ENCODE peak calls at places on chromosome 6, in seven cellular contexts. B is psoas muscle, O is HFF-Myc, R is epithelial cell of proximal tubule, A is cardiac muscle cell, S is left lung, X is epithelial cell of esophagus. Z is an unnamed sample.

GRCh38 chr6:151379933-151380847 is 11.2 kb downstream of the ZBTB2 start:
- DNase-seq in R (no peak), O (no peak), X (no peak), S (no peak), B (no peak), A (no peak), Z (no peak)

GRCh38 chr6:166786704-166787293 is 159.7 kb upstream of the RPS6KA2 start:
- DNase-seq in O (peak), X (peak), A (peak), B (no peak), S (no peak), R (no peak), Z (no peak)

GRCh38 chr6:56246544-56246940 is 838 bp downstream of the COL21A1 start:
- DNase-seq in B (no peak), R (no peak), A (no peak), X (peak), O (no peak), S (no peak), Z (no peak)

GRCh38 chr6:47235964-47236760 is 73.5 kb downstream of the TNFRSF21 start:
- DNase-seq in S (no peak), O (no peak), B (no peak), X (no peak), A (peak), R (no peak), Z (no peak)

GRCh38 chr6:1864496-1864895 is 254.8 kb downstream of the FOXC1 start:
- DNase-seq in O (no peak), S (no peak), B (no peak), A (peak), X (no peak), R (peak), Z (no peak)

GRCh38 chr6:89035252-89036106 is 45.1 kb upstream of the PNRC1 start:
- DNase-seq in O (peak), S (peak), B (peak), A (peak), X (peak), R (peak), Z (no peak)

GRCh38 chr6:123745877-123746276 is 57.8 kb upstream of the NKAIN2 start:
- DNase-seq in X (peak), B (no peak), O (no peak), R (peak), S (no peak), A (no peak), Z (no peak)

GRCh38 chr6:36115412-36115811 is 14.9 kb upstream of the MAPK13 start:
- DNase-seq in X (no peak), S (no peak), O (no peak), B (no peak), R (no peak), A (no peak), Z (no peak)

GRCh38 chr6:120055071-120055470 is 705.5 kb upstream of the MAN1A1 start:
- DNase-seq in X (no peak), R (no peak), O (no peak), B (peak), S (no peak), A (no peak), Z (no peak)

GRCh38 chr6:125163811-125164210 is 10.2 kb downstream of the TPD52L1 start:
- DNase-seq in B (no peak), X (peak), A (no peak), O (no peak), S (no peak), R (no peak), Z (no peak)

GRCh38 chr6:16438677-16439615 is 200.6 kb downstream of the GMPR start:
- DNase-seq in S (no peak), R (no peak), O (peak), X (peak), A (peak), B (no peak), Z (no peak)

GRCh38 chr6:45665859-45666258 is 288.1 kb upstream of the SUPT3H start:
- DNase-seq in X (no peak), O (no peak), A (no peak), S (no peak), R (no peak), B (no peak), Z (no peak)

GRCh38 chr6:129701721-129702455 is 8.1 kb downstream of the ARHGAP18 start:
- DNase-seq in S (no peak), B (no peak), X (no peak), A (no peak), O (no peak), R (no peak), Z (no peak)
- H3K4me3 ChIP-seq in S (no peak), B (no peak), X (no peak), A (no peak), O (no peak), R (no peak), Z (no peak)

GRCh38 chr6:115887887-115888286 is 172.8 kb downstream of the FRK start:
- DNase-seq in B (no peak), R (no peak), X (no peak), S (no peak), A (no peak), O (no peak), Z (no peak)

GRCh38 chr6:115894426-115894992 is 166.2 kb downstream of the FRK start:
- DNase-seq in X (no peak), A (no peak), B (no peak), R (no peak), S (no peak), O (no peak), Z (no peak)

GRCh38 chr6:115891111-115891669 is 169.5 kb downstream of the FRK start:
- DNase-seq in R (peak), S (no peak), O (peak), A (no peak), B (no peak), X (peak), Z (no peak)

GRCh38 chr6:115891704-115892225 is 168.9 kb downstream of the FRK start:
- DNase-seq in R (no peak), B (no peak), A (no peak), S (no peak), X (no peak), O (no peak), Z (no peak)

DNA sequence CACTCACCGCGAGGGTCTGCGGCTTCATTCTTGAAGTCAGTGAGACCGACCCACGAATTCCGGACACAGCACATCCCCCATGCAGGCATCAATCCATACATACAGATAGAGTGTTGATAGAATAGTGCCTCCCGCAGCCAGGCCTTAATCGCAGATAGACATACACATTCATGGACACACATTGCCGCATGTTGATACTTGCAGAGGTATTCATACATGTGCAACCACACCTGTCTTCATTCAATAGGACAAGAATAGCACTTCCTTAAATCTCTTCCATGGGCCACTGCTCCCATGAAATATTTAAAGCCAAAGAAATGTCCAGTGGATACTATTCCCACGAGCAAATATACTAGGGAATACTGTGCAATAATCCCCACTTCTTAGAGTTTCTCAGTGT is 170.5 kb downstream of the FRK start:
- DNase-seq in X (peak), R (no peak), S (no peak), A (no peak), O (no peak), B (no peak), Z (no peak)
- H3K4me3 ChIP-seq in X (no peak), R (no peak), S (no peak), A (no peak), O (no peak), B (no peak), Z (no peak)

DNA sequence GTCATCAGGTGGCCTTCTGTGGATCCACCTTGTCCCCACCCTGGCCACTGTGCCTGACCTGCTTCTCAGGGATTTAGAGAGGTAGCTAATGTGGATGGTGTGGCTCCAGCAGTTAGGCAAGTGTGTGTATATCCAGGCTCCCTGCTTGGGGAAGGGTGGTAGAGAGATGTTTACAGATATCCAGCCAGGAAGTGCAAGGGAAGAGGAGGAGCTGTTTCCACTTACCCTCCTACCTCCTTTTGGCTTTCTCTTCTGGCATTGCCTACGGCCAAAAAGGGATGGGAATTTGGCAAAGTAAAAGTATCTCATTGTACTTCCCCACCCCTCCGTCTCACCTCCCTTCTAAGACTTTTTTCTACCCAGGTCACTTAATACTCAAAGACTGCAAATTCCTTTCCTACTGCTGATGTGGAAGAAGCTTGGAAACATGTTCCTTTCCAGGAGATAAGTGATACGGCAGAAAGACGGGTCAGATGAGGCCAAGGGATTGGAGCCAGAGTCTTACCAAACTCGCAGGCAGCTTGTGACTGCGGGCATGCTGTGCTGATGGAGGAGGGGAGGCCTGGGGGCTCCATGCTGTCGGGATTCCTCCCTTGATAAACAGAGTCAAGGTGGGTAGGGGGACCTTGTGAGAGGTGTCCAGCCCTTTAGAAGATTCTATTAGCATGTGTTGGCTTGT is 253.4 kb downstream of the PRL start:
- DNase-seq in A (no peak), B (peak), O (no peak), S (no peak), R (no peak), X (no peak), Z (no peak)
- H3K4me3 ChIP-seq in A (no peak), B (peak), O (no peak), S (no peak), R (peak), X (no peak), Z (no peak)

GRCh38 chr6:17967668-17968067 is 19.8 kb downstream of the KIF13A start:
- DNase-seq in X (no peak), A (no peak), R (no peak), O (no peak), B (no peak), S (no peak), Z (no peak)

GRCh38 chr6:17966451-17966850 is 21.0 kb downstream of the KIF13A start:
- DNase-seq in S (no peak), R (no peak), O (no peak), X (no peak), B (no peak), A (no peak), Z (no peak)

GRCh38 chr6:17968081-17968518 is 19.3 kb downstream of the KIF13A start:
- DNase-seq in S (no peak), A (no peak), X (peak), O (no peak), R (no peak), B (peak), Z (no peak)

GRCh38 chr6:17971128-17972073 is 16.0 kb downstream of the KIF13A start:
- DNase-seq in O (no peak), R (no peak), B (no peak), A (no peak), S (no peak), X (peak), Z (no peak)

GRCh38 chr6:17968876-17969275 is 18.6 kb downstream of the KIF13A start:
- DNase-seq in B (no peak), O (no peak), A (no peak), S (no peak), X (no peak), R (no peak), Z (no peak)
- H3K4me3 ChIP-seq in B (no peak), O (no peak), A (no peak), S (no peak), X (no peak), R (no peak), Z (no peak)

DNA sequence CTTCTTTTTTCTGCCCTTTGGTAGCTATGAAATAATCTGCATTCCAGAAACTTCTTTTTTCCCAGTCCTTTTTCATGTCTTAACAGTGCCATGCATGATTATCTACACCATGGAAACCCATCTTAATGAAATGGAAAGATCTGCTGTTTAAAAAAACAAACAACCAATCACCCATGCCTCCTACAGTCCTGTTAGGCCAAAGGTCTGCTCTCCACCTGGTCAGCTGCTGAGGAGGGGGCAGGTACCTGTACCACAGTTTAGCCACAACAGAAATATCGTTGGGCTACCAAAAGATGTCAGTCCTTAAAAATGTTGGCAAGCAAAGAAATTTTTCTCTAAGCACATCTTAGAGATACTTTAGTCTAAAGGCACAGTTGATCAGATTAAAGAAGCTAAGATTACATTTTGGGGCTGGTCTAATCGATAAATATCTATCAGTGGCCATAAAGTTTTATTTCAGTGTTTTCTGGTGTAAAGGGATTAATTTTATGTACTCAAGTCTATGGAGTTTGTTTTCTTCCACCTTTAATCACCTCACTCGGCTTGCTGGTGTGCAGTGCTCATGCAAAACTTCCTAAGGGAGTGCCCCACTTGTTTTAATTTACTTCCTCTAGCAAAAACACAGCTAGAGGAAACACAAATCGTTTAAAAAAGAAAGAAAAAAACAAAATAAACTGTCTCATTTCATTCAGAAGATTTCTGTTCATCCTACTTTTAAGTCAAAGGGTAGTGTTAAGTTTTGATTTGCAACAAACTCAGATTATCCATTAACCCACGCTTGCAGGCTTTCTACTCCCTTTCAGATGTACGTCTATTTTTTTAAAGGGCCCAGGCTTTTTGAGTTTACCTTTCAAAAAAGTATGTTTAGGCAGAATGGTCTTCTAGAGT is 112.9 kb downstream of the SLC16A10 start:
- DNase-seq in O (no peak), R (peak), S (no peak), X (no peak), A (no peak), B (no peak), Z (no peak)
- H3K4me3 ChIP-seq in O (no peak), R (peak), S (no peak), X (no peak), A (no peak), B (no peak), Z (no peak)

DNA sequence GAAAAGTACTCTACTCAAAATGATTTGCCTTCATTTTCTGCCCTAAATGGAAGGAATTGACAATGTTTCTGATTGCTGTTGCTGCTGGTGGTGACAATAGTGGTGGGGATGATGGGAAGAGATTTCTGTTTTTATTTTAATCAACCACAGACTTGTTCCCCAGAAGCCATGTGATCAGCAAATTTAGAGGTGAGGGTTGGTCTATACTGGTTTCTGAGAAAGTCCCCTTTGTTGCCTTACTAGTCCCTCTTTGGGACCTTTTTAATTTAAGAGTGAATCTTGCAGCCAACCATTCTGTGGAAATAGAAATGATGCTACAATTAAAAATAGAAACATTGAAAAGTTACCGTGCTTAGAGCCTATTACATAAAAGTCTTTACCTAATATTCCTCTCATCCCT is 43.2 kb downstream of the AIG1 start:
- DNase-seq in X (no peak), A (no peak), O (no peak), B (no peak), S (no peak), R (no peak), Z (no peak)
- H3K4me3 ChIP-seq in X (no peak), A (no peak), O (no peak), B (no peak), S (no peak), R (no peak), Z (no peak)